ENCODE peak calls at places on chromosomes 3 and 15, in seven cellular contexts. T is NT2/D1, Q is thoracic aorta, S is IMR-90, L is AML-193, O is thyroid gland, V is activated B cell treated with CpG ODN at 0.5 μM for 24 hours. M is an unnamed sample.

GRCh38 chr3:29140706-29141105 is 140.2 kb upstream of the RBMS3 start:
- DNase-seq in T (no peak), Q (no peak), S (peak; percentile 36), L (no peak), O (no peak), V (no peak), M (no peak)

GRCh38 chr15:65828566-65828965 is 36.5 kb upstream of the DENND4A start:
- DNase-seq in T (no peak), Q (no peak), S (no peak), L (no peak), O (no peak), V (no peak), M (no peak)

GRCh38 chr3:52873433-52874159 is 23.8 kb downstream of the STIMATE start:
- DNase-seq in T (peak; percentile 43), Q (no peak), S (peak; percentile 87), L (no peak), O (no peak), V (no peak), M (no peak)

GRCh38 chr3:6799264-6799915 is 61.5 kb upstream of the GRM7 start:
- DNase-seq in T (peak; percentile 11), Q (no peak), S (no peak), L (peak; percentile 17), O (peak; percentile 41), V (no peak), M (peak; percentile 54)

GRCh38 chr3:184748219-184749135 is 36.6 kb upstream of the MAGEF1 start:
- DNase-seq in T (no peak), Q (no peak), S (peak; percentile 68), L (no peak), O (no peak), V (no peak), M (no peak)

GRCh38 chr3:126498936-126499335 is 18.6 kb downstream of the UROC1 start:
- DNase-seq in T (no peak), Q (no peak), S (no peak), L (no peak), O (no peak), V (no peak), M (no peak)

GRCh38 chr15:22889146-22889818 is 50.8 kb downstream of the NIPA2 start:
- DNase-seq in T (no peak), Q (no peak), S (no peak), L (no peak), O (no peak), V (no peak), M (no peak)

GRCh38 chr3:39287216-39287858 is 7.5 kb upstream of the CX3CR1 start:
- DNase-seq in T (no peak), Q (no peak), S (no peak), L (no peak), O (no peak), V (no peak), M (no peak)

GRCh38 chr3:128479558-128480086 is 12.9 kb upstream of the DNAJB8 start:
- DNase-seq in T (no peak), Q (no peak), S (no peak), L (no peak), O (no peak), V (no peak), M (no peak)

GRCh38 chr3:123331651-123332050 is 117.2 kb downstream of the ADCY5 start:
- DNase-seq in T (no peak), Q (no peak), S (no peak), L (no peak), O (no peak), V (no peak), M (no peak)

GRCh38 chr15:64970696-64971095 is 19.0 kb downstream of the SPG21 start:
- DNase-seq in T (no peak), Q (no peak), S (no peak), L (no peak), O (peak; percentile 84), V (no peak), M (no peak)

GRCh38 chr3:70608434-70608833 is 296.0 kb upstream of the MDFIC2 start:
- DNase-seq in T (no peak), Q (no peak), S (no peak), L (no peak), O (peak; percentile 13), V (no peak), M (no peak)

GRCh38 chr3:160003520-160004128 is 15.0 kb downstream of the IL12A start:
- DNase-seq in T (no peak), Q (no peak), S (peak; percentile 31), L (peak; percentile 48), O (peak; percentile 64), V (peak; percentile 38), M (peak; percentile 29)

GRCh38 chr3:36893137-36893557 is 51.7 kb downstream of the TRANK1 start:
- DNase-seq in T (no peak), Q (no peak), S (peak; percentile 76), L (peak; percentile 94), O (peak; percentile 46), V (no peak), M (no peak)

GRCh38 chr15:28969511-28970085 is 83.8 kb downstream of the APBA2 start:
- DNase-seq in T (no peak), Q (no peak), S (no peak), L (no peak), O (no peak), V (no peak), M (no peak)

GRCh38 chr15:90412356-90413194 is 24.5 kb downstream of the IQGAP1 start:
- DNase-seq in T (peak; percentile 33), Q (no peak), S (peak; percentile 67), L (peak; percentile 47), O (peak; percentile 81), V (no peak), M (no peak)

GRCh38 chr3:157201648-157202278 is 41.8 kb upstream of the CCNL1 start:
- DNase-seq in T (no peak), Q (no peak), S (peak; percentile 40), L (peak; percentile 80), O (no peak), V (no peak), M (peak; percentile 5)

GRCh38 chr3:191499307-191500125 is 38.6 kb downstream of the PYDC2 start:
- DNase-seq in T (no peak), Q (no peak), S (peak; percentile 16), L (no peak), O (peak; percentile 71), V (no peak), M (no peak)

GRCh38 chr15:31387483-31388118 is 61.0 kb downstream of the KLF13 start:
- DNase-seq in T (no peak), Q (no peak), S (peak; percentile 18), L (no peak), O (peak; percentile 95), V (no peak), M (no peak)

GRCh38 chr15:60584355-60585023 is 105.5 kb upstream of the ICE2 start:
- DNase-seq in T (no peak), Q (no peak), S (no peak), L (no peak), O (no peak), V (no peak), M (no peak)

GRCh38 chr3:181727122-181728036 is 15.7 kb downstream of the SOX2 start:
- DNase-seq in T (no peak), Q (no peak), S (no peak), L (no peak), O (no peak), V (no peak), M (no peak)

GRCh38 chr3:14523792-14524191 is 16.4 kb downstream of the GRIP2 start:
- DNase-seq in T (no peak), Q (no peak), S (peak; percentile 53), L (no peak), O (no peak), V (no peak), M (no peak)

GRCh38 chr3:45606991-45607712 is 12.6 kb downstream of the LIMD1 start:
- DNase-seq in T (no peak), Q (no peak), S (peak; percentile 52), L (no peak), O (peak; percentile 37), V (no peak), M (no peak)

GRCh38 chr15:67931861-67932260 is 92.0 kb upstream of the RNU6-1 start:
- DNase-seq in T (no peak), Q (no peak), S (no peak), L (no peak), O (peak; percentile 64), V (no peak), M (no peak)

GRCh38 chr15:67196672-67197363 is 57.6 kb downstream of the AAGAB start:
- DNase-seq in T (no peak), Q (no peak), S (peak; percentile 93), L (no peak), O (no peak), V (no peak), M (no peak)

GRCh38 chr3:133928136-133928893 is 32.6 kb upstream of the RAB6B start:
- DNase-seq in T (no peak), Q (no peak), S (no peak), L (no peak), O (no peak), V (no peak), M (no peak)

GRCh38 chr3:98764692-98765002 is 1.5 kb downstream of the ST3GAL6 start:
- DNase-seq in T (no peak), Q (no peak), S (no peak), L (no peak), O (no peak), V (no peak), M (no peak)

GRCh38 chr3:176814252-176814651 is 383.0 kb downstream of the TBL1XR1 start:
- DNase-seq in T (peak; percentile 92), Q (no peak), S (peak; percentile 43), L (peak; percentile 24), O (peak; percentile 21), V (no peak), M (no peak)

GRCh38 chr15:58393196-58393790 is 38.5 kb upstream of the LIPC start:
- DNase-seq in T (no peak), Q (no peak), S (peak; percentile 30), L (no peak), O (peak; percentile 48), V (no peak), M (no peak)

GRCh38 chr3:15204005-15204404 is 2.0 kb upstream of the CAPN7 start:
- DNase-seq in T (no peak), Q (no peak), S (peak; percentile 43), L (no peak), O (peak; percentile 34), V (no peak), M (no peak)

GRCh38 chr3:126837773-126838172 is 133.7 kb downstream of the CHCHD6 start:
- DNase-seq in T (no peak), Q (no peak), S (no peak), L (no peak), O (no peak), V (no peak), M (no peak)

GRCh38 chr3:20999661-21000060 is 751.3 kb downstream of the ZNF385D start:
- DNase-seq in T (no peak), Q (no peak), S (no peak), L (no peak), O (no peak), V (no peak), M (no peak)

GRCh38 chr3:32325957-32326356 is 65.7 kb upstream of the CMTM7 start:
- DNase-seq in T (no peak), Q (no peak), S (no peak), L (no peak), O (peak; percentile 95), V (no peak), M (no peak)

GRCh38 chr3:123026551-123027291 is 842 bp downstream of the SEMA5B start:
- DNase-seq in T (no peak), Q (no peak), S (no peak), L (no peak), O (peak; percentile 23), V (peak; percentile 29), M (peak; percentile 49)

GRCh38 chr15:72319360-72319984 is 485 bp downstream of the CELF6 start:
- DNase-seq in T (peak; percentile 74), Q (no peak), S (peak; percentile 47), L (no peak), O (peak; percentile 77), V (peak; percentile 57), M (peak; percentile 71)

M was measured in memory B cell.